ENCODE peak calls at places on chromosomes 16 and 17, in four cellular contexts. V is fibroblast of lung, A is lower leg skin, T is lung. Z is an unnamed sample.

GRCh38 chr16:84922351-84923135 is 88.8 kb downstream of the ZDHHC7 start:
- DNase-seq in V (no peak), A (no peak), T (peak), Z (no peak)

GRCh38 chr16:27219161-27219560 is 15.8 kb downstream of the KDM8 start:
- DNase-seq in V (no peak), A (no peak), T (no peak), Z (no peak)

GRCh38 chr17:76379646-76380376 is 4.6 kb upstream of the SPHK1 start:
- DNase-seq in V (no peak), A (no peak), T (no peak), Z (no peak)

GRCh38 chr17:58172369-58173071 is 5.7 kb downstream of the OR4D2 start:
- DNase-seq in V (peak), A (no peak), T (no peak), Z (no peak)

GRCh38 chr17:17313350-17313991 is 10.3 kb downstream of the NT5M start:
- DNase-seq in V (no peak), A (no peak), T (peak), Z (no peak)

GRCh38 chr16:17509194-17509593 is 38.4 kb upstream of the XYLT1 start:
- DNase-seq in V (peak), A (no peak), T (no peak), Z (no peak)

GRCh38 chr16:4654387-4654901 is 29.8 kb downstream of the MGRN1 start:
- DNase-seq in V (no peak), A (no peak), T (peak), Z (no peak)

GRCh38 chr16:4548124-4548523 is 8.0 kb upstream of the C16orf96 start:
- DNase-seq in V (no peak), A (no peak), T (no peak), Z (no peak)

GRCh38 chr17:75908201-75908600 is 3.5 kb upstream of the MRPL38 start:
- DNase-seq in V (peak), A (no peak), T (peak), Z (no peak)

GRCh38 chr16:762595-763268 is 2.2 kb downstream of the MSLN start:
- DNase-seq in V (no peak), A (no peak), T (no peak), Z (no peak)

GRCh38 chr17:45060824-45061605 is at the start of gene NMT1:
- DNase-seq in V (peak), A (peak), T (peak), Z (peak)

GRCh38 chr17:7552621-7553051 is 3.8 kb downstream of the TNFSF12 start:
- DNase-seq in V (no peak), A (no peak), T (no peak), Z (no peak)

GRCh38 chr17:49616546-49617205 is 41.0 kb downstream of the NXPH3 start:
- DNase-seq in V (peak), A (peak), T (peak), Z (no peak)

GRCh38 chr16:87172632-87173031 is 144.6 kb downstream of the C16orf95 start:
- DNase-seq in V (no peak), A (no peak), T (no peak), Z (no peak)

GRCh38 chr17:57211543-57211942 is 44.8 kb upstream of the MSI2 start:
- DNase-seq in V (peak), A (no peak), T (no peak), Z (no peak)

GRCh38 chr16:88356727-88357199 is 26.0 kb upstream of the ZNF469 start:
- DNase-seq in V (no peak), A (no peak), T (no peak), Z (no peak)

GRCh38 chr16:82603784-82604411 is 22.9 kb upstream of the CDH13 start:
- DNase-seq in V (peak), A (peak), T (no peak), Z (no peak)

GRCh38 chr17:77962349-77962748 is 3.8 kb downstream of the TNRC6C start:
- DNase-seq in V (no peak), A (no peak), T (no peak), Z (no peak)

GRCh38 chr17:48055531-48056245 is 7.5 kb downstream of the NFE2L1 start:
- DNase-seq in V (peak), A (no peak), T (no peak), Z (no peak)

GRCh38 chr17:72572604-72573491 is 452.0 kb downstream of the SOX9 start:
- DNase-seq in V (peak), A (no peak), T (no peak), Z (no peak)

GRCh38 chr16:55641430-55642056 is 14.2 kb upstream of the SLC6A2 start:
- DNase-seq in V (peak), A (no peak), T (no peak), Z (no peak)

GRCh38 chr17:11692688-11693087 is 94.4 kb downstream of the DNAH9 start:
- DNase-seq in V (no peak), A (no peak), T (no peak), Z (no peak)

GRCh38 chr16:87101903-87102302 is 215.3 kb downstream of the C16orf95 start:
- DNase-seq in V (peak), A (peak), T (no peak), Z (no peak)

GRCh38 chr16:56753410-56753809 is 23.5 kb downstream of the NUP93 start:
- DNase-seq in V (peak), A (no peak), T (no peak), Z (no peak)

GRCh38 chr16:8720967-8721692 is 46.7 kb downstream of the ABAT start:
- DNase-seq in V (no peak), A (no peak), T (no peak), Z (no peak)

DNA sequence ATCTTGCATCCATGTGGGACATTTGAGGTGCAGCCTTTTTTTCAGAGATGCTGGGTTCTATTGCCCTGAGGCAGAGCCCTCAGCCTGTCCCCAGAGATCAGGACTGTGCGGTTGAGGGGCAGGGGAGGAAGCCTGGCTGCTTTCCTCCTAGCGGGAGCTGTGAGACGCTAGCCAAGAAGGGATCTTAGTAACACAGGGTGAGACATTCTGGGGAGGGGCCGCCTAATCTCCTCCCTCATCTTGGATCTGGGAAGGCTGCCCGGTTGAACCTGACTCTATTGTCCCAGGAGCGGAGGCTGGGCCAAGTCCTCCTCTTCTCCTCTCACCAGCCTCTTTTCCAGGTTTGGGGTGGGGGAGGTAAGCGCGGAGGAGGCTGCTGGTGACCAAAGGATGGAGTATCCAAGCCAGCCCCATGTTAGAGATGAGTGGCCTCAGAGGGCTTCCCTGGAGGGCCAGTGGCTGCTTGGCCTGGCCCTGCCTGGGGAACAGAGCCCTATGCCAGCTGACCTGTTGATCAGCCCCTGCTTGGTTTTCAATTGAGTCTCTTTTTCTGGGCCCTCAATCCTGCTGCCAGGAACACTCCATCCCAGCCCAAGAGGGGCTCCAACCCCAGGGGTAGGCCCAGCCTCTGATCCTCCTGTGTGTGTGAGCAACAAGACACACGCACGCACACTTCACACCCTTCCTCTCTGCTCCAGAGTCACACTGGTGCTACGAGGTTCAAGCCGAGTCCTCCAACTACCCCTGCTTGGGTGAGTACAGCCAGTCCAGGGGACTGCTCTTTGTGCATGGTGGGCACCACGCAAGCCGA is 5.0 kb downstream of the CA4 start:
- DNase-seq in V (peak), A (no peak), T (no peak), Z (no peak)
- TF ChIP-seq CTCF in V (no peak), A (no peak), T (no peak), Z (no peak)

GRCh38 chr17:27420211-27420950 is 35.9 kb upstream of the KSR1 start:
- DNase-seq in V (no peak), A (no peak), T (no peak), Z (no peak)
- TF ChIP-seq CTCF in V (no peak), A (no peak), T (no peak), Z (no peak)

GRCh38 chr17:81096741-81097133 is 61.8 kb downstream of the BAIAP2 start:
- DNase-seq in V (no peak), A (no peak), T (no peak), Z (no peak)

GRCh38 chr17:81094744-81095607 is 60.0 kb downstream of the BAIAP2 start:
- DNase-seq in V (peak), A (peak), T (peak), Z (peak)

GRCh38 chr17:81097943-81098308 is 63.0 kb downstream of the BAIAP2 start:
- DNase-seq in V (peak), A (no peak), T (no peak), Z (no peak)

GRCh38 chr17:81095608-81095888 is 60.6 kb downstream of the BAIAP2 start:
- DNase-seq in V (no peak), A (no peak), T (no peak), Z (no peak)

DNA sequence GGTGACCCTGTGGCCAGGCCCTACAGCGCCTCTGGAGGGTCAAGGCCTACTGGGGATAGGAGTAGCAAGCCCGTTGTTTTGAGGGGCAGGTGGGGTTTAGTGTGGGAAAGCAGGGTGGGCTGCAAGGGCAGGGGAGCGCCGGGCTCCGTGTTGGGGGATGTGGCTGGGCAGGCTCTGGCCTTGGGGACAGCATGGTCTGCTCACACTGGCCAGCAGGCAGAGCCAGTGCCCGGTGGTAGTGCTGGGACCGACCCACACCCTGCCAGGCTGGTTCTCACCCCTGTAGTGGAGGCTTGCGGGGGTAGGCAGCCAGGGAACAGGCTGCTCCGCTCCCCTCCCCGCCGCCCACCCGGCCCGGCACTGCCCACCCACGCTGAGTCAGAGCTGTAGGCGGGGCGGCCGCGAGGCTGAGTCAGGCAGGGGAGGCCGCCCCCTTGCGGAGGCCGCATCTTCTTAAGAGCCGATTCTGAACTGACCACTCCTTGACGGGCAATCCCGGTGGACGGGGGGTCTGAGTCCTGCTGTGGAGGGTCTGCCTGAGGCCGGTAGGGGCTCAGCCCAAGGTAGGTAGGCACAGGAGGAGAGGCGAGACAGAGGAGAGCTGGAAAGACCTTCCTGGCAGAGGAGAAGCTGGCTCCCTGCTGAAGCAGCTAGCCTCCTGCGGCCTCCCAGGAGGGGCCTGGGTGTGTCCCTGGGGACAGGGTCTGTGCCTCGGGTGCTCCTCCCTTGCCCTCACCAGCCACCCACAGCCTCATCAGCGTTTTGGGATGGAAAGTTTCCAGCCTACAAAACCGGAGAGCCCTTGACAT is 62.4 kb downstream of the BAIAP2 start:
- DNase-seq in V (peak), A (peak), T (peak), Z (peak)
- TF ChIP-seq CTCF in V (peak), A (no peak), T (peak), Z (peak)

GRCh38 chr17:4551141-4551540 is 4.0 kb downstream of the MYBBP1A start:
- DNase-seq in V (no peak), A (no peak), T (no peak), Z (no peak)
- TF ChIP-seq CTCF in V (no peak), A (no peak), T (no peak), Z (no peak)

Z was measured in osteocyte.